ENCODE peak calls at places on chromosomes 13 and 19, in seven cellular contexts. One of them, this sample, is unnamed.

GRCh38 chr19:6503407-6504201 is 1.5 kb upstream of the TUBB4A start:
- DNase-seq in Caco-2: no peak
- DNase-seq in stomach: no peak
- DNase-seq in naive thymus-derived CD4-positive, alpha-beta T cell: no peak
- DNase-seq in cardiac fibroblast: no peak
- DNase-seq in small intestine: no peak
- DNase-seq in mucosa of descending colon: no peak
- DNase-seq in this sample: no peak

GRCh38 chr13:33904431-33904830 is 86.5 kb downstream of the RFC3 start:
- DNase-seq in stomach: no peak
- DNase-seq in naive thymus-derived CD4-positive, alpha-beta T cell: no peak
- DNase-seq in small intestine: no peak
- DNase-seq in mucosa of descending colon: no peak
- DNase-seq in cardiac fibroblast: no peak
- DNase-seq in Caco-2: no peak
- DNase-seq in this sample: no peak

GRCh38 chr19:42323852-42324654 is 1.4 kb upstream of the MEGF8 start:
- DNase-seq in cardiac fibroblast: no peak
- DNase-seq in small intestine: no peak
- DNase-seq in stomach: no peak
- DNase-seq in mucosa of descending colon: peak
- DNase-seq in Caco-2: no peak
- DNase-seq in naive thymus-derived CD4-positive, alpha-beta T cell: peak
- DNase-seq in this sample: no peak

GRCh38 chr13:109145631-109146030 is 516.2 kb downstream of the MYO16 start:
- DNase-seq in small intestine: peak
- DNase-seq in naive thymus-derived CD4-positive, alpha-beta T cell: no peak
- DNase-seq in cardiac fibroblast: peak
- DNase-seq in Caco-2: peak
- DNase-seq in stomach: peak
- DNase-seq in mucosa of descending colon: no peak
- DNase-seq in this sample: peak

GRCh38 chr13:39186205-39186880 is 148.1 kb downstream of the NHLRC3 start:
- DNase-seq in cardiac fibroblast: no peak
- DNase-seq in naive thymus-derived CD4-positive, alpha-beta T cell: no peak
- DNase-seq in mucosa of descending colon: no peak
- DNase-seq in Caco-2: no peak
- DNase-seq in stomach: no peak
- DNase-seq in small intestine: no peak
- DNase-seq in this sample: no peak

GRCh38 chr13:28620011-28620830 is 38.7 kb upstream of the POMP start:
- DNase-seq in Caco-2: no peak
- DNase-seq in naive thymus-derived CD4-positive, alpha-beta T cell: no peak
- DNase-seq in mucosa of descending colon: no peak
- DNase-seq in stomach: no peak
- DNase-seq in small intestine: no peak
- DNase-seq in cardiac fibroblast: no peak
- DNase-seq in this sample: no peak

GRCh38 chr19:10104665-10105221 is 1.4 kb upstream of the PPAN start:
- DNase-seq in stomach: no peak
- DNase-seq in naive thymus-derived CD4-positive, alpha-beta T cell: peak
- DNase-seq in cardiac fibroblast: no peak
- DNase-seq in Caco-2: no peak
- DNase-seq in small intestine: peak
- DNase-seq in mucosa of descending colon: no peak
- DNase-seq in this sample: no peak

GRCh38 chr13:100244431-100244830 is 155.5 kb downstream of the PCCA start:
- DNase-seq in stomach: no peak
- DNase-seq in cardiac fibroblast: peak
- DNase-seq in mucosa of descending colon: no peak
- DNase-seq in naive thymus-derived CD4-positive, alpha-beta T cell: no peak
- DNase-seq in small intestine: no peak
- DNase-seq in Caco-2: no peak
- DNase-seq in this sample: no peak

GRCh38 chr13:100159584-100159983 is 70.7 kb downstream of the PCCA start:
- DNase-seq in Caco-2: no peak
- DNase-seq in small intestine: no peak
- DNase-seq in stomach: no peak
- DNase-seq in cardiac fibroblast: no peak
- DNase-seq in naive thymus-derived CD4-positive, alpha-beta T cell: no peak
- DNase-seq in mucosa of descending colon: no peak
- DNase-seq in this sample: no peak

GRCh38 chr19:40780582-40780981 is 2.5 kb downstream of the RAB4B start:
- DNase-seq in cardiac fibroblast: no peak
- DNase-seq in naive thymus-derived CD4-positive, alpha-beta T cell: no peak
- DNase-seq in small intestine: no peak
- DNase-seq in Caco-2: no peak
- DNase-seq in mucosa of descending colon: no peak
- DNase-seq in stomach: no peak
- DNase-seq in this sample: no peak

GRCh38 chr19:45814166-45814780 is 835 bp downstream of the RSPH6A start:
- DNase-seq in cardiac fibroblast: no peak
- DNase-seq in naive thymus-derived CD4-positive, alpha-beta T cell: no peak
- DNase-seq in Caco-2: no peak
- DNase-seq in small intestine: no peak
- DNase-seq in mucosa of descending colon: no peak
- DNase-seq in stomach: no peak
- DNase-seq in this sample: no peak

GRCh38 chr19:55075366-55075998 is at the start of gene EPS8L1:
- DNase-seq in small intestine: peak
- DNase-seq in naive thymus-derived CD4-positive, alpha-beta T cell: no peak
- DNase-seq in cardiac fibroblast: no peak
- DNase-seq in mucosa of descending colon: peak
- DNase-seq in stomach: peak
- DNase-seq in Caco-2: peak
- DNase-seq in this sample: no peak

GRCh38 chr19:35767288-35768081 is 7.9 kb upstream of the ARHGAP33 start:
- DNase-seq in stomach: no peak
- DNase-seq in cardiac fibroblast: no peak
- DNase-seq in mucosa of descending colon: no peak
- DNase-seq in naive thymus-derived CD4-positive, alpha-beta T cell: no peak
- DNase-seq in Caco-2: no peak
- DNase-seq in small intestine: no peak
- DNase-seq in this sample: no peak

GRCh38 chr19:38684078-38684861 is 36.8 kb downstream of the ACTN4 start:
- DNase-seq in stomach: peak
- DNase-seq in mucosa of descending colon: peak
- DNase-seq in Caco-2: peak
- DNase-seq in small intestine: peak
- DNase-seq in cardiac fibroblast: peak
- DNase-seq in naive thymus-derived CD4-positive, alpha-beta T cell: no peak
- DNase-seq in this sample: peak

GRCh38 chr19:47675859-47676258 is 37.4 kb upstream of the EHD2 start:
- DNase-seq in stomach: no peak
- DNase-seq in mucosa of descending colon: no peak
- DNase-seq in naive thymus-derived CD4-positive, alpha-beta T cell: no peak
- DNase-seq in Caco-2: no peak
- DNase-seq in cardiac fibroblast: no peak
- DNase-seq in small intestine: no peak
- DNase-seq in this sample: no peak

GRCh38 chr19:29410974-29411615 is 114.7 kb upstream of the VSTM2B start:
- DNase-seq in stomach: no peak
- DNase-seq in mucosa of descending colon: no peak
- DNase-seq in small intestine: no peak
- DNase-seq in cardiac fibroblast: no peak
- DNase-seq in Caco-2: no peak
- DNase-seq in naive thymus-derived CD4-positive, alpha-beta T cell: no peak
- DNase-seq in this sample: no peak

GRCh38 chr13:67827992-67828391 is 597.9 kb upstream of the PCDH9 start:
- DNase-seq in mucosa of descending colon: no peak
- DNase-seq in naive thymus-derived CD4-positive, alpha-beta T cell: no peak
- DNase-seq in cardiac fibroblast: no peak
- DNase-seq in stomach: no peak
- DNase-seq in small intestine: no peak
- DNase-seq in Caco-2: no peak
- DNase-seq in this sample: no peak

GRCh38 chr13:21031594-21031993 is 29.8 kb downstream of the LATS2 start:
- DNase-seq in small intestine: no peak
- DNase-seq in stomach: no peak
- DNase-seq in cardiac fibroblast: no peak
- DNase-seq in Caco-2: no peak
- DNase-seq in naive thymus-derived CD4-positive, alpha-beta T cell: no peak
- DNase-seq in mucosa of descending colon: no peak
- DNase-seq in this sample: no peak

GRCh38 chr19:33639034-33639681 is 17.4 kb downstream of the CHST8 start:
- DNase-seq in mucosa of descending colon: no peak
- DNase-seq in naive thymus-derived CD4-positive, alpha-beta T cell: no peak
- DNase-seq in stomach: no peak
- DNase-seq in Caco-2: no peak
- DNase-seq in small intestine: no peak
- DNase-seq in cardiac fibroblast: no peak
- DNase-seq in this sample: no peak

GRCh38 chr13:112101360-112101930 is 34.5 kb downstream of the SOX1 start:
- DNase-seq in naive thymus-derived CD4-positive, alpha-beta T cell: no peak
- DNase-seq in stomach: no peak
- DNase-seq in mucosa of descending colon: no peak
- DNase-seq in cardiac fibroblast: no peak
- DNase-seq in Caco-2: no peak
- DNase-seq in small intestine: no peak
- DNase-seq in this sample: no peak

GRCh38 chr19:55116232-55117062 is 990 bp downstream of the PPP1R12C start:
- DNase-seq in mucosa of descending colon: peak
- DNase-seq in cardiac fibroblast: peak
- DNase-seq in naive thymus-derived CD4-positive, alpha-beta T cell: no peak
- DNase-seq in Caco-2: no peak
- DNase-seq in stomach: peak
- DNase-seq in small intestine: peak
- DNase-seq in this sample: no peak

GRCh38 chr13:98485561-98485960 is 91.3 kb downstream of the STK24 start:
- DNase-seq in stomach: no peak
- DNase-seq in small intestine: no peak
- DNase-seq in Caco-2: no peak
- DNase-seq in naive thymus-derived CD4-positive, alpha-beta T cell: no peak
- DNase-seq in cardiac fibroblast: no peak
- DNase-seq in mucosa of descending colon: no peak
- DNase-seq in this sample: no peak
- H3K4me3 ChIP-seq in stomach: no peak
- H3K4me3 ChIP-seq in small intestine: no peak
- H3K4me3 ChIP-seq in Caco-2: no peak
- H3K4me3 ChIP-seq in naive thymus-derived CD4-positive, alpha-beta T cell: no peak
- H3K4me3 ChIP-seq in cardiac fibroblast: no peak
- H3K4me3 ChIP-seq in mucosa of descending colon: no peak
- H3K4me3 ChIP-seq in this sample: no peak

GRCh38 chr19:49440439-49441209 is 703 bp downstream of the SLC17A7 start:
- DNase-seq in Caco-2: no peak
- DNase-seq in mucosa of descending colon: no peak
- DNase-seq in naive thymus-derived CD4-positive, alpha-beta T cell: no peak
- DNase-seq in cardiac fibroblast: no peak
- DNase-seq in stomach: no peak
- DNase-seq in small intestine: no peak
- DNase-seq in this sample: no peak
- H3K4me3 ChIP-seq in Caco-2: peak
- H3K4me3 ChIP-seq in mucosa of descending colon: no peak
- H3K4me3 ChIP-seq in naive thymus-derived CD4-positive, alpha-beta T cell: no peak
- H3K4me3 ChIP-seq in cardiac fibroblast: no peak
- H3K4me3 ChIP-seq in stomach: peak
- H3K4me3 ChIP-seq in small intestine: no peak
- H3K4me3 ChIP-seq in this sample: peak

DNA sequence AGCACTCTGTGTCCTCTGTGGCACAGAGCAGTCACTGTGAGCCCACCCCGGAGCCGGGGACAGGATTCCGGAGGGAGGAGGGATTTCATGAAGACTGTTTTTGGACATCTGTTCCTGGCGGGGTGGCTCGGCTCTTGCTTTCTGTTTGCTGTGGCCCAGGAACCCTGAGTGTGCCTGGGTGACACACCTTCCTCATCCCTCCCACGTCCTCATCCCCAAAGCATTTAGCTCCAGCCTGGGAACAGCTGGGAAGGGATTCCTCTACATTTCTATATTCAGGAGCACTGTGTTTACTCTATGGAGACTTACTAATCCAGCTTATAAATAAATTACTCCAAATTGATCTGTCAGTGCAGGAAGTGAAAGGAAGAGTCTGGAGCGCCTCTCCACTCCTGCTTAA is 97.8 kb upstream of the UBL3 start:
- DNase-seq in stomach: no peak
- DNase-seq in naive thymus-derived CD4-positive, alpha-beta T cell: no peak
- DNase-seq in small intestine: no peak
- DNase-seq in Caco-2: no peak
- DNase-seq in mucosa of descending colon: no peak
- DNase-seq in cardiac fibroblast: no peak
- DNase-seq in this sample: no peak
- H3K4me3 ChIP-seq in stomach: no peak
- H3K4me3 ChIP-seq in naive thymus-derived CD4-positive, alpha-beta T cell: no peak
- H3K4me3 ChIP-seq in small intestine: no peak
- H3K4me3 ChIP-seq in Caco-2: no peak
- H3K4me3 ChIP-seq in mucosa of descending colon: no peak
- H3K4me3 ChIP-seq in cardiac fibroblast: no peak
- H3K4me3 ChIP-seq in this sample: no peak

GRCh38 chr13:49646688-49647087 is 18.4 kb downstream of the ARL11 start:
- DNase-seq in stomach: no peak
- DNase-seq in Caco-2: no peak
- DNase-seq in naive thymus-derived CD4-positive, alpha-beta T cell: no peak
- DNase-seq in cardiac fibroblast: no peak
- DNase-seq in small intestine: no peak
- DNase-seq in mucosa of descending colon: no peak
- DNase-seq in this sample: no peak

GRCh38 chr13:49645451-49645850 is 17.1 kb downstream of the ARL11 start:
- DNase-seq in small intestine: no peak
- DNase-seq in mucosa of descending colon: no peak
- DNase-seq in cardiac fibroblast: no peak
- DNase-seq in naive thymus-derived CD4-positive, alpha-beta T cell: no peak
- DNase-seq in Caco-2: no peak
- DNase-seq in stomach: no peak
- DNase-seq in this sample: no peak

GRCh38 chr13:49641810-49642291 is 13.5 kb downstream of the ARL11 start:
- DNase-seq in cardiac fibroblast: peak
- DNase-seq in naive thymus-derived CD4-positive, alpha-beta T cell: no peak
- DNase-seq in stomach: no peak
- DNase-seq in mucosa of descending colon: no peak
- DNase-seq in Caco-2: no peak
- DNase-seq in small intestine: no peak
- DNase-seq in this sample: no peak

GRCh38 chr13:49638416-49639072 is 10.2 kb downstream of the ARL11 start:
- DNase-seq in small intestine: no peak
- DNase-seq in cardiac fibroblast: no peak
- DNase-seq in mucosa of descending colon: no peak
- DNase-seq in naive thymus-derived CD4-positive, alpha-beta T cell: no peak
- DNase-seq in stomach: no peak
- DNase-seq in Caco-2: no peak
- DNase-seq in this sample: no peak

DNA sequence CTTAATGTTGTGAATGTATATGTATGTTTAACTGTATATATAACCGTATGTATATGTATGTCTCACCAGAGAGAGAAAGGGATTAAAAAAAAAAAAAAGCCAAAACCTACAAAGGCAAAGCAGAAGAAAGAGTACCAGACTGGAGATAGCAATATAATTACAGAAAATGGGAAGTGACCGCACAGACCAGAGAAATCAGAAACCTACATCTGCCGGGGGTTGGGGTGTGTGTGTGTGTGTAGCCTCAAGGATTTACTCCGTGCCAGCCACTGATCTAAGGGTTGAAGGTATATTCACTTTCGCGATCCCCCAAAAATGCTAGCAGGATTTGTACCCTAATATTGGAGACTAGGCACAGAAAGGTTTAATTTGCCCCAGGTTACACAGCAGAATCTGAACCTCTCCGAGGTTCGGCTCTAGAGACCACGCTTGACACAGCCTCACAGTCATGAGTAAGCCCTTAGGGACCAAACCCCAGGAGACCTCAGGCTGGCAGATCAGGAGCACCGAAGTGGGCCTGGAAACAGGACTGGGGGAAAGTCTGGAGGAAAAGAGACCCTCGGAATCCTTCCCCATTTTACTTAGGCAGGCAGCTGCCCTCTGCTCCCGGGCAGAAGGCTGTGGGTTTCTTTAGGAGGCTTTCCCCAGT is 14.8 kb downstream of the ARL11 start:
- DNase-seq in mucosa of descending colon: no peak
- DNase-seq in Caco-2: no peak
- DNase-seq in stomach: no peak
- DNase-seq in small intestine: no peak
- DNase-seq in naive thymus-derived CD4-positive, alpha-beta T cell: no peak
- DNase-seq in cardiac fibroblast: no peak
- DNase-seq in this sample: no peak
- H3K4me3 ChIP-seq in mucosa of descending colon: no peak
- H3K4me3 ChIP-seq in Caco-2: no peak
- H3K4me3 ChIP-seq in stomach: no peak
- H3K4me3 ChIP-seq in small intestine: no peak
- H3K4me3 ChIP-seq in naive thymus-derived CD4-positive, alpha-beta T cell: no peak
- H3K4me3 ChIP-seq in cardiac fibroblast: no peak
- H3K4me3 ChIP-seq in this sample: no peak

This sample was measured in Panc1.